ENCODE peak calls at places on chromosome 9, in five cellular contexts. A is H1, J is K562, K is HepG2, R is HCT116. W is an unnamed sample.

GRCh38 chr9:76445976-76446375 is 13.0 kb upstream of the GCNT1 start:
- DNase-seq in J (no peak), R (no peak), A (no peak), K (no peak), W (no peak)

GRCh38 chr9:98879094-98879957 is 64.4 kb upstream of the COL15A1 start:
- DNase-seq in K (no peak), R (no peak), J (no peak), A (no peak), W (no peak)

GRCh38 chr9:16202913-16203734 is 650.3 kb downstream of the CCDC171 start:
- DNase-seq in J (no peak), K (no peak), R (no peak), A (no peak), W (no peak)

GRCh38 chr9:89902450-89902849 is 297.6 kb downstream of the GADD45G start:
- DNase-seq in J (no peak), A (no peak), K (no peak), R (no peak), W (no peak)

GRCh38 chr9:123999668-124000067 is 11.9 kb upstream of the LHX2 start:
- DNase-seq in J (no peak), A (peak), K (no peak), R (no peak), W (no peak)

GRCh38 chr9:18333157-18333556 is 140.8 kb upstream of the ADAMTSL1 start:
- DNase-seq in K (no peak), J (no peak), A (no peak), R (no peak), W (no peak)

GRCh38 chr9:81879501-81879916 is 48.7 kb upstream of the SPATA31D4 start:
- DNase-seq in K (no peak), A (no peak), J (no peak), R (no peak), W (no peak)

GRCh38 chr9:127916665-127917581 is at the start of gene ST6GALNAC4:
- DNase-seq in J (peak), A (peak), K (peak), R (no peak), W (peak)

GRCh38 chr9:1050125-1050895 is at the start of gene DMRT2:
- DNase-seq in K (peak), A (peak), J (peak), R (peak), W (peak)

GRCh38 chr9:107193251-107193650 is 89.8 kb upstream of the RAD23B start:
- DNase-seq in A (no peak), R (no peak), J (no peak), K (no peak), W (no peak)

GRCh38 chr9:125074976-125075375 is 68.4 kb downstream of the SCAI start:
- DNase-seq in A (no peak), K (no peak), J (no peak), R (no peak), W (no peak)

GRCh38 chr9:29456940-29457339 is 1883.7 kb upstream of the C9orf72 start:
- DNase-seq in R (no peak), A (no peak), K (no peak), J (no peak), W (no peak)

GRCh38 chr9:113844466-113844865 is 31.6 kb upstream of the ZNF618 start:
- DNase-seq in R (no peak), J (no peak), A (no peak), K (no peak), W (no peak)

GRCh38 chr9:14312721-14313377 is 1.1 kb downstream of the NFIB start:
- DNase-seq in A (peak), R (no peak), J (peak), K (no peak), W (no peak)

GRCh38 chr9:110141118-110141797 is 66.7 kb downstream of the C9orf152 start:
- DNase-seq in R (no peak), J (no peak), K (no peak), A (no peak), W (no peak)

GRCh38 chr9:20292002-20292401 is 330.3 kb downstream of the MLLT3 start:
- DNase-seq in K (peak), J (no peak), R (peak), A (no peak), W (peak)

GRCh38 chr9:79116064-79116463 is 455.7 kb upstream of the TLE4 start:
- DNase-seq in R (no peak), J (no peak), A (no peak), K (no peak), W (no peak)

GRCh38 chr9:122218070-122218884 is 10.5 kb downstream of the LHX6 start:
- DNase-seq in A (no peak), R (no peak), J (no peak), K (no peak), W (no peak)

GRCh38 chr9:31542384-31543055 is 841.9 kb upstream of the ACO1 start:
- DNase-seq in R (no peak), A (no peak), J (no peak), K (peak), W (no peak)

GRCh38 chr9:127779136-127779981 is 893 bp upstream of the SH2D3C start:
- DNase-seq in K (no peak), A (no peak), R (no peak), J (peak), W (no peak)

GRCh38 chr9:114395196-114395595 is 7.4 kb upstream of the AKNA start:
- DNase-seq in K (no peak), A (no peak), R (no peak), J (no peak), W (no peak)

GRCh38 chr9:91001146-91001611 is 199.6 kb downstream of the SYK start:
- DNase-seq in J (no peak), A (no peak), R (peak), K (no peak), W (peak)

GRCh38 chr9:37575921-37576721 is at the start of gene FBXO10:
- DNase-seq in K (no peak), R (no peak), J (no peak), A (peak), W (peak)

GRCh38 chr9:133003671-133004090 is 25.2 kb downstream of the GFI1B start:
- DNase-seq in K (no peak), A (no peak), R (no peak), J (no peak), W (no peak)

GRCh38 chr9:2916382-2916985 is 72.6 kb upstream of the PUM3 start:
- DNase-seq in A (no peak), J (no peak), R (no peak), K (no peak), W (no peak)

GRCh38 chr9:68869020-68869419 is 144.9 kb downstream of the PRKACG start:
- DNase-seq in K (no peak), R (no peak), J (no peak), A (no peak), W (no peak)

GRCh38 chr9:104868687-104869404 is 59.1 kb downstream of the ABCA1 start:
- DNase-seq in R (no peak), K (no peak), J (peak), A (peak), W (peak)

DNA sequence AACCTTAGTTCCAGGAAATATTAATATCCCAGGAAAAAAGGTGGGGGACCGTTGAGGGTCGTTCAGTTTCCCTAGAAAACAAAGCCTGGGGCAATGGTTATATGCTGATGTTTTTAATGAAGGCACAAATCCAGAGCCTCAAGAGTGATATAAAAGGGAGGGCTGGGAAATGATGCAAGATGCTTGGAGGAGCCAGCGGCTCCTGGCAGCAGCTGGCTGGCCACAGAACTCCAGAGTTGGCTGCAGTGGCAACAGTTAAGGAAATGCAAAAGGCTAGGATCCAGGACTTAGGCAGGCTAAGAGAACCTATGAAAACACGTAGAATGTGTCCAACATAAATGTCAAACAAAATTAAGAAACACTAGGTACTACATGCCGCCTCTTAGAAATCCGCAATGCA is 31.0 kb upstream of the B4GALT1 start:
- DNase-seq in K (no peak), A (no peak), R (no peak), J (no peak), W (no peak)
- TF ChIP-seq JUND in K (no peak), A (no peak), R (no peak), J (no peak), W (no peak)

DNA sequence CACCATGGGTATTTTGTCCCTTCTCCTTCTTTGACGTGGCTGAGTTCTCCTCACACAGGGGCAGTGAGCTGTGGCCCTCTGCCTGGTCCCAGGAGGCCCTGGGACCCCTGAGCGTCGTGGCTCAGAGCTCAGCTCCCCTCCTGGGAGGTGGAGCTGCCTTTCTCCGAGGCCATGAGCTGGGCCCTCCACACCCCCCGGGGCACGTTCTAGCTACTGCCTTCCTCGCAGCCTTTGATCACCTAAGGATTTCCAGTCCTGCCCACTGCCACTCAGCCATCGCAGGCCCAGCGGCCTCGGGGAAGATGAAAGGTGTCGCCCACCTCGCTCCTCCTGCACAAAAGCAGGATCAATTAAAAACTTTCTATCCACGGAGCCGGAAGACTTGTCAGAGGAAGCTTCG is 94.8 kb upstream of the RAPGEF1 start:
- DNase-seq in J (no peak), R (no peak), K (no peak), A (no peak), W (no peak)
- TF ChIP-seq JUND in J (no peak), R (no peak), K (no peak), A (no peak), W (no peak)

GRCh38 chr9:116218399-116218798 is 64.8 kb downstream of the PAPPA start:
- DNase-seq in K (no peak), J (no peak), A (no peak), R (no peak), W (no peak)

GRCh38 chr9:116223926-116224325 is 70.3 kb downstream of the PAPPA start:
- DNase-seq in R (no peak), A (no peak), J (no peak), K (no peak), W (no peak)

DNA sequence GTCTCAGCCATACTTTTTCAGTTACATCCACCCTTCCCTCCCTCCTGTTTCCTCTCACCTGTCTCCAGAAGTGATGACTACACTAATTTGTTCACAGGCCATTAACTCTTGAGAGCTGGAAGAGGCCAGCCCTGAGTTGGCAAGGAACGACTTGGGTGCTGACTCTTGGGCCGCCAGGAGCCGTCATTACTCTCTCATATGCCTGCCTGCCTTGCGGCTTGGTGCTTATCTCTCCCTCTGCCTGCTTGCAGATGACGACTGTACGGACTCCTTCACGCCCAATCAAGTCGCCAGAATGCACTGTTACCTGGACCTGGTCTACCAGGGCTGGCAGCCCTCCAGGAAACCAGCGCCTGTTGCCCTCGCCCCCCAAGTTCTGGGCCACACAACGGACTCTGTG is 66.1 kb downstream of the PAPPA start:
- DNase-seq in J (peak), A (no peak), K (no peak), R (no peak), W (peak)
- TF ChIP-seq JUND in J (peak), A (no peak), K (no peak), R (no peak), W (no peak)

DNA sequence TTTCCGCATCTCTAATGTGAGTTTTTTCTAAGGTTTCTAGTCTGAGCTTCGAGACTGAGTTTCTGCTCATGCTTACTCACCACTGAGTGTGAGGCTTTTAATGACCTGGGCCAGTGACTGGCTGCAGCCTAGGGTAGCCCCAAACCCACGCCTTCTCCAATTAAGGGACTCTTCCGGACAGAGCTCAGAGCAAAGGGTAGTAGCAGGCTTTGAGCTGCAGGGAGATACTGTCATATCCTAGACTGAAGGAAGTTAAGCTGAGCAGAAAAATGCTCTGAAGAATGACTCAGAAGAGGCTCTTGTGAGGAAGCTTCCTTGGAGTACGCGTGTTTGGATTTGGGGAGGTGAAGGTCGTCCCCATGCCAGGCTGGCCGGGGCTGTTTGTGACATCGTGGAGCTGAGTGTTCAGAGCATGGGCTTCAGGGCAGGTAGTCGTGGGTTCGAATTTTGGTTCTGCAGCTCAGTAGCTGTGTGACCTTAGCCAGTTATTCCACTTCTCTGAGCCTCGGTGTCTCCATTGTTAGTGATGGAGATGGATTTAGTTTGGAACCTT is 3.5 kb downstream of the USP20 start:
- DNase-seq in R (no peak), K (no peak), J (peak), A (no peak), W (no peak)
- TF ChIP-seq JUND in R (no peak), K (no peak), J (peak), A (no peak), W (no peak)

GRCh38 chr9:35518212-35518917 is 28.5 kb downstream of the RUSC2 start:
- DNase-seq in K (peak), R (peak), J (no peak), A (no peak), W (no peak)

GRCh38 chr9:35517136-35517535 is 27.2 kb downstream of the RUSC2 start:
- DNase-seq in J (no peak), R (no peak), A (no peak), K (peak), W (no peak)

GRCh38 chr9:35515766-35516165 is 25.9 kb downstream of the RUSC2 start:
- DNase-seq in R (no peak), J (no peak), A (no peak), K (no peak), W (no peak)

GRCh38 chr9:35517552-35518211 is 27.8 kb downstream of the RUSC2 start:
- DNase-seq in J (no peak), A (no peak), R (no peak), K (no peak), W (peak)

DNA sequence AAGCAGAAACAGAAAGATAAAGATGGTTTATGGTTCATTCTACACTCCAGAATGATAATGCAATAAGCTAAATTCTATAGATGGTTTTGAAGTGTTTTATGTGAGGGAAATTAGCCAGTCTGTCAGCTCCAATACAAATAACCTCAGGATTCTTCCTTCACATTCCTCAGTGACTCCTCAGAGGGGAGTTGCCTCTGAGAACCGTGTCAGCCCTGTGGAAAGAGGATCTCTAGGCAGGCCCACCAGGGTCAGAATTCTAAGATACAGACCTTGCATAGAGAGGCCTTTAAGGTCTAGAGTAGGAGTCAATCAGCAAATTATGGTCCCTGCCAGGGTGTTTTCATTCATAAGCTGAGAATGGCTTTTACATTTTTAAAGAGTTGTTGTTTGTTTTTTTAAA is 26.6 kb downstream of the RUSC2 start:
- DNase-seq in K (no peak), J (no peak), R (no peak), A (no peak), W (no peak)
- TF ChIP-seq JUND in K (no peak), J (no peak), R (no peak), A (no peak), W (no peak)

DNA sequence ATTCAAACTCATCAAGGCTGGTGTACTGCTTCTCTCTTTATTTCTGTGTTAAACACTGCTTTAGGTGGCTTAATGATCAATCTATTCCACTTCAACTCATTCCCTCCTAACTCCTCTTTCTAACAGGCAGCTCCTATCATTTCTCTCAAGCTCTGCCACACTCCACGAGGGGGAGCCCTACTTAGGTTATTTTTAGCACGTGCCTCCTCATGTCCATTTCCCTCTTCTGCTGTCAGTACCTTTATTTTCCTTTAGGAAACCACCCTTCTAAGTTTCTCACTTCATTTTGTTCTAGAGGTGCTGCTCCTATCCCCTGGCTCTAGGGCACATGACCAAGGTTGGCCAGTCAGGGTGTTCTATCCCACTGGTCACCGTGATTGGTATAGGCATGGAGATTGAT is 6.7 kb upstream of the BRINP1 start:
- DNase-seq in A (no peak), R (peak), J (peak), K (peak), W (no peak)
- TF ChIP-seq JUND in A (no peak), R (no peak), J (no peak), K (no peak), W (no peak)

GRCh38 chr9:95989304-95989703 is 113.8 kb downstream of the ERCC6L2 start:
- DNase-seq in K (no peak), J (no peak), A (no peak), R (no peak), W (no peak)
- TF ChIP-seq JUND in K (no peak), J (no peak), A (no peak), R (no peak), W (no peak)

GRCh38 chr9:126454795-126455194 is 128.2 kb downstream of the MVB12B start:
- DNase-seq in J (no peak), K (no peak), R (no peak), A (no peak), W (no peak)

GRCh38 chr9:126452036-126452595 is 125.5 kb downstream of the MVB12B start:
- DNase-seq in A (no peak), R (no peak), K (no peak), J (no peak), W (no peak)

GRCh38 chr9:126451316-126451885 is 124.8 kb downstream of the MVB12B start:
- DNase-seq in K (no peak), J (no peak), A (no peak), R (no peak), W (no peak)

GRCh38 chr9:126454250-126454649 is 127.6 kb downstream of the MVB12B start:
- DNase-seq in J (no peak), A (no peak), K (no peak), R (no peak), W (no peak)

GRCh38 chr9:126453156-126453963 is 126.7 kb downstream of the MVB12B start:
- DNase-seq in K (no peak), R (no peak), A (no peak), J (no peak), W (no peak)
- TF ChIP-seq JUND in K (no peak), R (no peak), A (no peak), J (no peak), W (no peak)

W was measured in T47D.